ENCODE peak calls at places on chromosomes 12 and 14, in seven cellular contexts. One of them, this sample, is unnamed.

GRCh38 chr12:58225067-58225877 is 283.9 kb downstream of the ATP23 start:
- DNase-seq in stimulated activated CD4-positive, alpha-beta T cell treated with anti-CD3 and anti-CD28 coated beads, Interleukin-15, amount 100 ng/mL, for 1 hour: no peak
- DNase-seq in HFF-Myc: no peak
- DNase-seq in cardiac fibroblast: no peak
- DNase-seq in OCI-LY7: no peak
- DNase-seq in WTC11: no peak
- DNase-seq in hypothalamus: no peak
- DNase-seq in this sample: no peak

GRCh38 chr12:121937654-121938053 is 19.3 kb downstream of the CFAP251 start:
- DNase-seq in stimulated activated CD4-positive, alpha-beta T cell treated with anti-CD3 and anti-CD28 coated beads, Interleukin-15, amount 100 ng/mL, for 1 hour: no peak
- DNase-seq in HFF-Myc: no peak
- DNase-seq in cardiac fibroblast: no peak
- DNase-seq in OCI-LY7: no peak
- DNase-seq in WTC11: no peak
- DNase-seq in hypothalamus: no peak
- DNase-seq in this sample: no peak

GRCh38 chr14:96095581-96096476 is 56.7 kb downstream of the C14orf132 start:
- DNase-seq in stimulated activated CD4-positive, alpha-beta T cell treated with anti-CD3 and anti-CD28 coated beads, Interleukin-15, amount 100 ng/mL, for 1 hour: no peak
- DNase-seq in HFF-Myc: peak
- DNase-seq in cardiac fibroblast: peak
- DNase-seq in OCI-LY7: no peak
- DNase-seq in WTC11: no peak
- DNase-seq in hypothalamus: no peak
- DNase-seq in this sample: peak

GRCh38 chr12:26389303-26389702 is 193.9 kb downstream of the SSPN start:
- DNase-seq in stimulated activated CD4-positive, alpha-beta T cell treated with anti-CD3 and anti-CD28 coated beads, Interleukin-15, amount 100 ng/mL, for 1 hour: no peak
- DNase-seq in HFF-Myc: no peak
- DNase-seq in cardiac fibroblast: no peak
- DNase-seq in OCI-LY7: no peak
- DNase-seq in WTC11: no peak
- DNase-seq in hypothalamus: no peak
- DNase-seq in this sample: no peak

GRCh38 chr14:104240426-104241157 is 102.2 kb downstream of the KIF26A start:
- DNase-seq in stimulated activated CD4-positive, alpha-beta T cell treated with anti-CD3 and anti-CD28 coated beads, Interleukin-15, amount 100 ng/mL, for 1 hour: no peak
- DNase-seq in HFF-Myc: no peak
- DNase-seq in cardiac fibroblast: no peak
- DNase-seq in OCI-LY7: peak
- DNase-seq in WTC11: no peak
- DNase-seq in hypothalamus: no peak
- DNase-seq in this sample: no peak

GRCh38 chr14:75631453-75631831 is 29.2 kb downstream of the ERG28 start:
- DNase-seq in stimulated activated CD4-positive, alpha-beta T cell treated with anti-CD3 and anti-CD28 coated beads, Interleukin-15, amount 100 ng/mL, for 1 hour: no peak
- DNase-seq in HFF-Myc: no peak
- DNase-seq in cardiac fibroblast: peak
- DNase-seq in OCI-LY7: no peak
- DNase-seq in WTC11: peak
- DNase-seq in hypothalamus: no peak
- DNase-seq in this sample: no peak

GRCh38 chr12:25301798-25302197 is 51.1 kb upstream of the KRAS start:
- DNase-seq in stimulated activated CD4-positive, alpha-beta T cell treated with anti-CD3 and anti-CD28 coated beads, Interleukin-15, amount 100 ng/mL, for 1 hour: no peak
- DNase-seq in HFF-Myc: no peak
- DNase-seq in cardiac fibroblast: peak
- DNase-seq in OCI-LY7: no peak
- DNase-seq in WTC11: no peak
- DNase-seq in hypothalamus: no peak
- DNase-seq in this sample: no peak

GRCh38 chr14:85254718-85255117 is 275.2 kb upstream of the FLRT2 start:
- DNase-seq in stimulated activated CD4-positive, alpha-beta T cell treated with anti-CD3 and anti-CD28 coated beads, Interleukin-15, amount 100 ng/mL, for 1 hour: no peak
- DNase-seq in HFF-Myc: no peak
- DNase-seq in cardiac fibroblast: no peak
- DNase-seq in OCI-LY7: no peak
- DNase-seq in WTC11: no peak
- DNase-seq in hypothalamus: no peak
- DNase-seq in this sample: no peak

GRCh38 chr14:61298834-61299233 is 17.7 kb upstream of the TMEM30B start:
- DNase-seq in stimulated activated CD4-positive, alpha-beta T cell treated with anti-CD3 and anti-CD28 coated beads, Interleukin-15, amount 100 ng/mL, for 1 hour: no peak
- DNase-seq in HFF-Myc: no peak
- DNase-seq in cardiac fibroblast: no peak
- DNase-seq in OCI-LY7: no peak
- DNase-seq in WTC11: no peak
- DNase-seq in hypothalamus: no peak
- DNase-seq in this sample: no peak

GRCh38 chr14:106442857-106443256 is 916.5 kb downstream of the TMEM121 start:
- DNase-seq in stimulated activated CD4-positive, alpha-beta T cell treated with anti-CD3 and anti-CD28 coated beads, Interleukin-15, amount 100 ng/mL, for 1 hour: no peak
- DNase-seq in HFF-Myc: no peak
- DNase-seq in cardiac fibroblast: no peak
- DNase-seq in OCI-LY7: peak
- DNase-seq in WTC11: no peak
- DNase-seq in hypothalamus: no peak
- DNase-seq in this sample: no peak

GRCh38 chr12:50402270-50403000 is 1.8 kb downstream of the LARP4 start:
- DNase-seq in stimulated activated CD4-positive, alpha-beta T cell treated with anti-CD3 and anti-CD28 coated beads, Interleukin-15, amount 100 ng/mL, for 1 hour: no peak
- DNase-seq in HFF-Myc: no peak
- DNase-seq in cardiac fibroblast: no peak
- DNase-seq in OCI-LY7: no peak
- DNase-seq in WTC11: no peak
- DNase-seq in hypothalamus: no peak
- DNase-seq in this sample: no peak

GRCh38 chr14:101198398-101199027 is 295.0 kb upstream of the RTL1 start:
- DNase-seq in stimulated activated CD4-positive, alpha-beta T cell treated with anti-CD3 and anti-CD28 coated beads, Interleukin-15, amount 100 ng/mL, for 1 hour: no peak
- DNase-seq in HFF-Myc: no peak
- DNase-seq in cardiac fibroblast: no peak
- DNase-seq in OCI-LY7: no peak
- DNase-seq in WTC11: no peak
- DNase-seq in hypothalamus: no peak
- DNase-seq in this sample: no peak

GRCh38 chr14:104445832-104446381 is 133.7 kb upstream of the C14orf180 start:
- DNase-seq in stimulated activated CD4-positive, alpha-beta T cell treated with anti-CD3 and anti-CD28 coated beads, Interleukin-15, amount 100 ng/mL, for 1 hour: no peak
- DNase-seq in HFF-Myc: no peak
- DNase-seq in cardiac fibroblast: no peak
- DNase-seq in OCI-LY7: no peak
- DNase-seq in WTC11: no peak
- DNase-seq in hypothalamus: no peak
- DNase-seq in this sample: no peak

GRCh38 chr12:44812062-44812461 is 64.1 kb downstream of the NELL2 start:
- DNase-seq in stimulated activated CD4-positive, alpha-beta T cell treated with anti-CD3 and anti-CD28 coated beads, Interleukin-15, amount 100 ng/mL, for 1 hour: no peak
- DNase-seq in HFF-Myc: peak
- DNase-seq in cardiac fibroblast: no peak
- DNase-seq in OCI-LY7: peak
- DNase-seq in WTC11: no peak
- DNase-seq in hypothalamus: no peak
- DNase-seq in this sample: no peak

GRCh38 chr14:69500736-69501135 is 16.2 kb downstream of the PLEKHD1 start:
- DNase-seq in stimulated activated CD4-positive, alpha-beta T cell treated with anti-CD3 and anti-CD28 coated beads, Interleukin-15, amount 100 ng/mL, for 1 hour: no peak
- DNase-seq in HFF-Myc: no peak
- DNase-seq in cardiac fibroblast: no peak
- DNase-seq in OCI-LY7: no peak
- DNase-seq in WTC11: no peak
- DNase-seq in hypothalamus: no peak
- DNase-seq in this sample: no peak

GRCh38 chr14:69611264-69612013 is at the start of gene SUSD6:
- DNase-seq in stimulated activated CD4-positive, alpha-beta T cell treated with anti-CD3 and anti-CD28 coated beads, Interleukin-15, amount 100 ng/mL, for 1 hour: peak
- DNase-seq in HFF-Myc: no peak
- DNase-seq in cardiac fibroblast: peak
- DNase-seq in OCI-LY7: peak
- DNase-seq in WTC11: peak
- DNase-seq in hypothalamus: peak
- DNase-seq in this sample: peak

GRCh38 chr14:50476134-50476533 is 56.2 kb downstream of the MAP4K5 start:
- DNase-seq in stimulated activated CD4-positive, alpha-beta T cell treated with anti-CD3 and anti-CD28 coated beads, Interleukin-15, amount 100 ng/mL, for 1 hour: no peak
- DNase-seq in HFF-Myc: no peak
- DNase-seq in cardiac fibroblast: no peak
- DNase-seq in OCI-LY7: no peak
- DNase-seq in WTC11: no peak
- DNase-seq in hypothalamus: no peak
- DNase-seq in this sample: no peak

GRCh38 chr14:70907996-70908917 is 998 bp downstream of the PCNX1 start:
- DNase-seq in stimulated activated CD4-positive, alpha-beta T cell treated with anti-CD3 and anti-CD28 coated beads, Interleukin-15, amount 100 ng/mL, for 1 hour: peak
- DNase-seq in HFF-Myc: no peak
- DNase-seq in cardiac fibroblast: peak
- DNase-seq in OCI-LY7: peak
- DNase-seq in WTC11: peak
- DNase-seq in hypothalamus: peak
- DNase-seq in this sample: no peak

GRCh38 chr12:24756479-24757024 is 192.3 kb downstream of the BCAT1 start:
- DNase-seq in stimulated activated CD4-positive, alpha-beta T cell treated with anti-CD3 and anti-CD28 coated beads, Interleukin-15, amount 100 ng/mL, for 1 hour: no peak
- DNase-seq in HFF-Myc: no peak
- DNase-seq in cardiac fibroblast: no peak
- DNase-seq in OCI-LY7: no peak
- DNase-seq in WTC11: no peak
- DNase-seq in hypothalamus: no peak
- DNase-seq in this sample: no peak

GRCh38 chr12:16520328-16520727 is 85.6 kb downstream of the LMO3 start:
- DNase-seq in stimulated activated CD4-positive, alpha-beta T cell treated with anti-CD3 and anti-CD28 coated beads, Interleukin-15, amount 100 ng/mL, for 1 hour: no peak
- DNase-seq in HFF-Myc: no peak
- DNase-seq in cardiac fibroblast: no peak
- DNase-seq in OCI-LY7: no peak
- DNase-seq in WTC11: no peak
- DNase-seq in hypothalamus: no peak
- DNase-seq in this sample: no peak

GRCh38 chr12:3244219-3244750 is 167.1 kb downstream of the TSPAN9 start:
- DNase-seq in stimulated activated CD4-positive, alpha-beta T cell treated with anti-CD3 and anti-CD28 coated beads, Interleukin-15, amount 100 ng/mL, for 1 hour: no peak
- DNase-seq in HFF-Myc: no peak
- DNase-seq in cardiac fibroblast: no peak
- DNase-seq in OCI-LY7: no peak
- DNase-seq in WTC11: no peak
- DNase-seq in hypothalamus: no peak
- DNase-seq in this sample: no peak

GRCh38 chr14:65251213-65251612 is 148.9 kb upstream of the MAX start:
- DNase-seq in stimulated activated CD4-positive, alpha-beta T cell treated with anti-CD3 and anti-CD28 coated beads, Interleukin-15, amount 100 ng/mL, for 1 hour: no peak
- DNase-seq in HFF-Myc: no peak
- DNase-seq in cardiac fibroblast: peak
- DNase-seq in OCI-LY7: no peak
- DNase-seq in WTC11: no peak
- DNase-seq in hypothalamus: no peak
- DNase-seq in this sample: peak

GRCh38 chr12:101854747-101855146 is 22.6 kb upstream of the DRAM1 start:
- DNase-seq in stimulated activated CD4-positive, alpha-beta T cell treated with anti-CD3 and anti-CD28 coated beads, Interleukin-15, amount 100 ng/mL, for 1 hour: no peak
- DNase-seq in HFF-Myc: no peak
- DNase-seq in cardiac fibroblast: no peak
- DNase-seq in OCI-LY7: peak
- DNase-seq in WTC11: no peak
- DNase-seq in hypothalamus: no peak
- DNase-seq in this sample: no peak

GRCh38 chr14:102659797-102660196 is 67.3 kb downstream of the RCOR1 start:
- DNase-seq in stimulated activated CD4-positive, alpha-beta T cell treated with anti-CD3 and anti-CD28 coated beads, Interleukin-15, amount 100 ng/mL, for 1 hour: no peak
- DNase-seq in HFF-Myc: no peak
- DNase-seq in cardiac fibroblast: peak
- DNase-seq in OCI-LY7: no peak
- DNase-seq in WTC11: no peak
- DNase-seq in hypothalamus: no peak
- DNase-seq in this sample: no peak

GRCh38 chr12:14928946-14929345 is 9.4 kb downstream of the ERP27 start:
- DNase-seq in stimulated activated CD4-positive, alpha-beta T cell treated with anti-CD3 and anti-CD28 coated beads, Interleukin-15, amount 100 ng/mL, for 1 hour: no peak
- DNase-seq in HFF-Myc: no peak
- DNase-seq in cardiac fibroblast: peak
- DNase-seq in OCI-LY7: no peak
- DNase-seq in WTC11: no peak
- DNase-seq in hypothalamus: no peak
- DNase-seq in this sample: no peak

GRCh38 chr12:117312770-117313169 is 48.7 kb downstream of the NOS1 start:
- DNase-seq in stimulated activated CD4-positive, alpha-beta T cell treated with anti-CD3 and anti-CD28 coated beads, Interleukin-15, amount 100 ng/mL, for 1 hour: no peak
- DNase-seq in HFF-Myc: no peak
- DNase-seq in cardiac fibroblast: no peak
- DNase-seq in OCI-LY7: no peak
- DNase-seq in WTC11: no peak
- DNase-seq in hypothalamus: no peak
- DNase-seq in this sample: no peak

GRCh38 chr14:92850492-92850891 is 56.4 kb downstream of the GOLGA5 start:
- DNase-seq in stimulated activated CD4-positive, alpha-beta T cell treated with anti-CD3 and anti-CD28 coated beads, Interleukin-15, amount 100 ng/mL, for 1 hour: no peak
- DNase-seq in HFF-Myc: no peak
- DNase-seq in cardiac fibroblast: no peak
- DNase-seq in OCI-LY7: peak
- DNase-seq in WTC11: no peak
- DNase-seq in hypothalamus: no peak
- DNase-seq in this sample: no peak

GRCh38 chr14:79567306-79567705 is 644.0 kb downstream of the DIO2 start:
- DNase-seq in stimulated activated CD4-positive, alpha-beta T cell treated with anti-CD3 and anti-CD28 coated beads, Interleukin-15, amount 100 ng/mL, for 1 hour: no peak
- DNase-seq in HFF-Myc: no peak
- DNase-seq in cardiac fibroblast: no peak
- DNase-seq in OCI-LY7: no peak
- DNase-seq in WTC11: no peak
- DNase-seq in hypothalamus: no peak
- DNase-seq in this sample: no peak

GRCh38 chr14:28766505-28767238 is at the start of gene FOXG1:
- DNase-seq in stimulated activated CD4-positive, alpha-beta T cell treated with anti-CD3 and anti-CD28 coated beads, Interleukin-15, amount 100 ng/mL, for 1 hour: no peak
- DNase-seq in HFF-Myc: no peak
- DNase-seq in cardiac fibroblast: peak
- DNase-seq in OCI-LY7: no peak
- DNase-seq in WTC11: peak
- DNase-seq in hypothalamus: peak
- DNase-seq in this sample: no peak

GRCh38 chr12:131609762-131610161 is 101.1 kb upstream of the SFSWAP start:
- DNase-seq in stimulated activated CD4-positive, alpha-beta T cell treated with anti-CD3 and anti-CD28 coated beads, Interleukin-15, amount 100 ng/mL, for 1 hour: no peak
- DNase-seq in HFF-Myc: no peak
- DNase-seq in cardiac fibroblast: no peak
- DNase-seq in OCI-LY7: no peak
- DNase-seq in WTC11: no peak
- DNase-seq in hypothalamus: no peak
- DNase-seq in this sample: no peak

GRCh38 chr12:84756961-84757360 is 155.6 kb downstream of the SLC6A15 start:
- DNase-seq in stimulated activated CD4-positive, alpha-beta T cell treated with anti-CD3 and anti-CD28 coated beads, Interleukin-15, amount 100 ng/mL, for 1 hour: no peak
- DNase-seq in HFF-Myc: no peak
- DNase-seq in cardiac fibroblast: peak
- DNase-seq in OCI-LY7: no peak
- DNase-seq in WTC11: no peak
- DNase-seq in hypothalamus: no peak
- DNase-seq in this sample: peak

GRCh38 chr12:54053625-54054441 is at the start of gene HOXC4:
- DNase-seq in stimulated activated CD4-positive, alpha-beta T cell treated with anti-CD3 and anti-CD28 coated beads, Interleukin-15, amount 100 ng/mL, for 1 hour: no peak
- DNase-seq in HFF-Myc: no peak
- DNase-seq in cardiac fibroblast: no peak
- DNase-seq in OCI-LY7: peak
- DNase-seq in WTC11: peak
- DNase-seq in hypothalamus: no peak
- DNase-seq in this sample: no peak

GRCh38 chr14:80663541-80663940 is 278.0 kb downstream of the CEP128 start:
- DNase-seq in stimulated activated CD4-positive, alpha-beta T cell treated with anti-CD3 and anti-CD28 coated beads, Interleukin-15, amount 100 ng/mL, for 1 hour: no peak
- DNase-seq in HFF-Myc: no peak
- DNase-seq in cardiac fibroblast: no peak
- DNase-seq in OCI-LY7: no peak
- DNase-seq in WTC11: no peak
- DNase-seq in hypothalamus: no peak
- DNase-seq in this sample: no peak

GRCh38 chr14:104096751-104097700 is 11.5 kb downstream of the ASPG start:
- DNase-seq in stimulated activated CD4-positive, alpha-beta T cell treated with anti-CD3 and anti-CD28 coated beads, Interleukin-15, amount 100 ng/mL, for 1 hour: no peak
- DNase-seq in HFF-Myc: no peak
- DNase-seq in cardiac fibroblast: no peak
- DNase-seq in OCI-LY7: peak
- DNase-seq in WTC11: peak
- DNase-seq in hypothalamus: no peak
- DNase-seq in this sample: no peak

GRCh38 chr14:84087986-84088531 is 1441.9 kb upstream of the FLRT2 start:
- DNase-seq in stimulated activated CD4-positive, alpha-beta T cell treated with anti-CD3 and anti-CD28 coated beads, Interleukin-15, amount 100 ng/mL, for 1 hour: no peak
- DNase-seq in HFF-Myc: no peak
- DNase-seq in cardiac fibroblast: peak
- DNase-seq in OCI-LY7: no peak
- DNase-seq in WTC11: no peak
- DNase-seq in hypothalamus: no peak
- DNase-seq in this sample: peak

This sample was measured in AG04450.